ENCODE peak calls at places on chromosomes 7 and 10, in four cellular contexts. U, G, W and K are unnamed samples.

GRCh38 chr10:110163192-110163773 is 44.1 kb upstream of the MXI1 start:
- DNase-seq in G (no peak), U (no peak), W (no peak), K (no peak)

GRCh38 chr7:108497082-108497725 is 28.7 kb downstream of the PNPLA8 start:
- DNase-seq in U (peak), W (peak), G (peak), K (peak)

GRCh38 chr7:25361388-25361787 is 133.1 kb upstream of the NPVF start:
- DNase-seq in U (peak), G (no peak), W (no peak), K (no peak)

GRCh38 chr7:5774136-5774535 is 7.3 kb downstream of the RNF216 start:
- DNase-seq in U (no peak), W (no peak), G (no peak), K (no peak)

GRCh38 chr7:127582361-127582760 is 3.0 kb downstream of the GCC1 start:
- DNase-seq in U (no peak), W (peak), G (no peak), K (peak)

GRCh38 chr10:22598488-22598887 is 115.9 kb downstream of the PIP4K2A start:
- DNase-seq in G (no peak), W (no peak), U (no peak), K (no peak)

GRCh38 chr7:98619450-98620321 is 2.6 kb downstream of the NPTX2 start:
- DNase-seq in W (peak), U (peak), G (peak), K (peak)

GRCh38 chr7:75045881-75046280 is 27.7 kb downstream of the RCC1L start:
- DNase-seq in U (no peak), W (no peak), G (no peak), K (no peak)

GRCh38 chr10:88401671-88402347 is 181.3 kb downstream of the RNLS start:
- DNase-seq in U (peak), G (no peak), W (peak), K (no peak)

GRCh38 chr7:105131890-105132289 is 117.9 kb downstream of the KMT2E start:
- DNase-seq in G (no peak), W (no peak), U (no peak), K (no peak)

GRCh38 chr7:381211-382117 is 91.5 kb downstream of the FOXL3 start:
- DNase-seq in W (no peak), G (no peak), U (no peak), K (no peak)

GRCh38 chr7:78499283-78499682 is 700.7 kb downstream of the PHTF2 start:
- DNase-seq in G (no peak), W (no peak), U (no peak), K (no peak)

GRCh38 chr7:74627699-74628411 is 29.7 kb upstream of the GTF2I start:
- DNase-seq in U (peak), G (peak), W (peak), K (peak)

GRCh38 chr7:18655506-18655905 is 160.0 kb downstream of the HDAC9 start:
- DNase-seq in G (no peak), W (no peak), U (no peak), K (no peak)

GRCh38 chr10:85794553-85794952 is 572.0 kb downstream of the GRID1 start:
- DNase-seq in G (no peak), U (no peak), W (no peak), K (no peak)

GRCh38 chr7:50952544-50952943 is 169.8 kb upstream of the GRB10 start:
- DNase-seq in U (no peak), W (no peak), G (no peak), K (no peak)

GRCh38 chr10:74460812-74461211 is 309.8 kb downstream of the ADK start:
- DNase-seq in W (peak), G (no peak), U (no peak), K (no peak)

GRCh38 chr10:126252884-126253612 is 135.2 kb downstream of the ADAM12 start:
- DNase-seq in U (no peak), G (peak), W (peak), K (no peak)

GRCh38 chr7:101677421-101678137 is 48.5 kb upstream of the MYL10 start:
- DNase-seq in W (peak), G (no peak), U (peak), K (no peak)

GRCh38 chr10:131856441-131857094 is 44.2 kb upstream of the PPP2R2D start:
- DNase-seq in G (no peak), W (no peak), U (no peak), K (no peak)

GRCh38 chr10:34979938-34980337 is 110.2 kb downstream of the CUL2 start:
- DNase-seq in U (no peak), W (no peak), G (no peak), K (no peak)

GRCh38 chr7:136303162-136303561 is 326.0 kb upstream of the MTPN start:
- DNase-seq in W (peak), G (no peak), U (no peak), K (no peak)

GRCh38 chr10:99785646-99786045 is 3.2 kb downstream of the ABCC2 start:
- DNase-seq in W (no peak), U (no peak), G (no peak), K (no peak)

GRCh38 chr7:152462995-152463713 is 27.4 kb upstream of the KMT2C start:
- DNase-seq in G (peak), U (peak), W (peak), K (no peak)

GRCh38 chr7:34337163-34337562 is 320.9 kb upstream of the NPSR1 start:
- DNase-seq in W (no peak), U (no peak), G (no peak), K (no peak)

GRCh38 chr10:10794056-10794455 is 223.6 kb upstream of the CELF2 start:
- DNase-seq in U (no peak), W (no peak), G (no peak), K (no peak)

GRCh38 chr10:46545861-46546590 is 10.4 kb downstream of the GPRIN2 start:
- DNase-seq in G (no peak), W (no peak), U (no peak), K (no peak)

GRCh38 chr10:99676435-99676834 is 17.1 kb downstream of the ENTPD7 start:
- DNase-seq in G (no peak), U (no peak), W (peak), K (no peak)

GRCh38 chr7:107989618-107990373 is 13.2 kb downstream of the LAMB1 start:
- DNase-seq in U (no peak), W (peak), G (no peak), K (no peak)

GRCh38 chr7:144255471-144255897 is 9.1 kb downstream of the OR2A7 start:
- DNase-seq in U (no peak), W (no peak), G (peak), K (no peak)

GRCh38 chr10:101778781-101779543 is 3.0 kb upstream of the FGF8 start:
- DNase-seq in G (peak), U (peak), W (peak), K (no peak)

GRCh38 chr7:34277016-34277800 is 371.9 kb downstream of the BMPER start:
- DNase-seq in G (no peak), U (no peak), W (peak), K (no peak)

GRCh38 chr10:80966326-80966986 is 428.8 kb downstream of the SH2D4B start:
- DNase-seq in U (no peak), G (no peak), W (no peak), K (no peak)

GRCh38 chr10:29266641-29267040 is 22.2 kb upstream of the LYZL1 start:
- DNase-seq in G (no peak), U (no peak), W (peak), K (no peak)

GRCh38 chr7:47783456-47784240 is 164.6 kb downstream of the PKD1L1 start:
- DNase-seq in W (peak), U (peak), G (peak), K (peak)

GRCh38 chr7:55127622-55128081 is 108.8 kb downstream of the EGFR start:
- DNase-seq in G (no peak), W (peak), U (peak), K (no peak)

GRCh38 chr7:84533209-84533608 is 338.6 kb upstream of the SEMA3A start:
- DNase-seq in G (no peak), W (no peak), U (no peak), K (no peak)

GRCh38 chr7:154696556-154696955 is 306.4 kb downstream of the PAXIP1 start:
- DNase-seq in U (no peak), W (no peak), G (no peak), K (no peak)